ENCODE peak calls at places on chromosomes 13 and 19, in eight cellular contexts. One of them, this sample, is unnamed.

GRCh38 chr13:46679369-46680180 is 117.4 kb downstream of the ESD start:
- DNase-seq in IMR-90: peak; percentile 70
- DNase-seq in GM23338: no peak
- DNase-seq in fibroblast of lung: peak; percentile 76
- DNase-seq in cardiac muscle cell: peak; percentile 71
- DNase-seq in left ventricle myocardium inferior: no peak
- DNase-seq in Peyer's patch: peak; percentile 56
- DNase-seq in tibial nerve: no peak
- DNase-seq in this sample: no peak

GRCh38 chr19:22517496-22518411 is 95.6 kb upstream of the ZNF98 start:
- DNase-seq in Peyer's patch: no peak
- DNase-seq in cardiac muscle cell: no peak
- DNase-seq in GM23338: no peak
- DNase-seq in IMR-90: no peak
- DNase-seq in tibial nerve: no peak
- DNase-seq in fibroblast of lung: no peak
- DNase-seq in left ventricle myocardium inferior: no peak
- DNase-seq in this sample: no peak

GRCh38 chr19:50053119-50053518 is 27.3 kb downstream of the ZNF473 start:
- DNase-seq in left ventricle myocardium inferior: no peak
- DNase-seq in cardiac muscle cell: no peak
- DNase-seq in fibroblast of lung: no peak
- DNase-seq in Peyer's patch: no peak
- DNase-seq in GM23338: no peak
- DNase-seq in tibial nerve: no peak
- DNase-seq in IMR-90: no peak
- DNase-seq in this sample: no peak

GRCh38 chr19:12723383-12723642 is 419 bp downstream of the TNPO2 start:
- DNase-seq in fibroblast of lung: peak; percentile 14
- DNase-seq in left ventricle myocardium inferior: no peak
- DNase-seq in IMR-90: peak; percentile 12
- DNase-seq in cardiac muscle cell: no peak
- DNase-seq in tibial nerve: no peak
- DNase-seq in Peyer's patch: no peak
- DNase-seq in GM23338: peak; percentile 17
- DNase-seq in this sample: no peak

GRCh38 chr19:30379841-30380610 is 7.8 kb downstream of the ZNF536 start:
- DNase-seq in Peyer's patch: no peak
- DNase-seq in fibroblast of lung: no peak
- DNase-seq in cardiac muscle cell: no peak
- DNase-seq in tibial nerve: no peak
- DNase-seq in IMR-90: no peak
- DNase-seq in GM23338: no peak
- DNase-seq in left ventricle myocardium inferior: no peak
- DNase-seq in this sample: no peak

GRCh38 chr13:30373727-30374126 is 48.6 kb upstream of the UBE2L5 start:
- DNase-seq in fibroblast of lung: no peak
- DNase-seq in GM23338: no peak
- DNase-seq in left ventricle myocardium inferior: no peak
- DNase-seq in IMR-90: no peak
- DNase-seq in tibial nerve: no peak
- DNase-seq in Peyer's patch: peak; percentile 89
- DNase-seq in cardiac muscle cell: no peak
- DNase-seq in this sample: peak; percentile 70

GRCh38 chr19:52891336-52891735 is 6.1 kb downstream of the ZNF320 start:
- DNase-seq in tibial nerve: no peak
- DNase-seq in GM23338: no peak
- DNase-seq in cardiac muscle cell: no peak
- DNase-seq in fibroblast of lung: no peak
- DNase-seq in left ventricle myocardium inferior: no peak
- DNase-seq in Peyer's patch: no peak
- DNase-seq in IMR-90: no peak
- DNase-seq in this sample: no peak

GRCh38 chr19:28701491-28701890 is 511.5 kb downstream of the UQCRFS1 start:
- DNase-seq in tibial nerve: no peak
- DNase-seq in GM23338: no peak
- DNase-seq in fibroblast of lung: peak; percentile 9
- DNase-seq in left ventricle myocardium inferior: no peak
- DNase-seq in IMR-90: no peak
- DNase-seq in cardiac muscle cell: no peak
- DNase-seq in Peyer's patch: no peak
- DNase-seq in this sample: no peak

GRCh38 chr13:41213316-41213715 is 18.9 kb upstream of the KBTBD7 start:
- DNase-seq in IMR-90: no peak
- DNase-seq in Peyer's patch: no peak
- DNase-seq in cardiac muscle cell: no peak
- DNase-seq in tibial nerve: no peak
- DNase-seq in GM23338: no peak
- DNase-seq in fibroblast of lung: no peak
- DNase-seq in left ventricle myocardium inferior: no peak
- DNase-seq in this sample: no peak

GRCh38 chr19:58304748-58305064 is 471 bp upstream of the ERVK3-1 start:
- DNase-seq in tibial nerve: no peak
- DNase-seq in fibroblast of lung: no peak
- DNase-seq in Peyer's patch: no peak
- DNase-seq in left ventricle myocardium inferior: no peak
- DNase-seq in cardiac muscle cell: no peak
- DNase-seq in IMR-90: no peak
- DNase-seq in GM23338: peak; percentile 52
- DNase-seq in this sample: no peak

GRCh38 chr19:10334340-10335148 is 1.2 kb upstream of the RAVER1 start:
- DNase-seq in cardiac muscle cell: peak; percentile 98
- DNase-seq in left ventricle myocardium inferior: peak; percentile 94
- DNase-seq in GM23338: peak; percentile 95
- DNase-seq in tibial nerve: peak; percentile 92
- DNase-seq in IMR-90: peak; percentile 93
- DNase-seq in fibroblast of lung: peak; percentile 95
- DNase-seq in Peyer's patch: peak; percentile 61
- DNase-seq in this sample: no peak

GRCh38 chr19:42497492-42498226 is 30.6 kb downstream of the CEACAM1 start:
- DNase-seq in cardiac muscle cell: no peak
- DNase-seq in GM23338: no peak
- DNase-seq in fibroblast of lung: no peak
- DNase-seq in left ventricle myocardium inferior: no peak
- DNase-seq in Peyer's patch: no peak
- DNase-seq in tibial nerve: no peak
- DNase-seq in IMR-90: no peak
- DNase-seq in this sample: no peak

GRCh38 chr13:86193281-86193680 is 394.1 kb upstream of the SLITRK6 start:
- DNase-seq in IMR-90: no peak
- DNase-seq in cardiac muscle cell: no peak
- DNase-seq in tibial nerve: no peak
- DNase-seq in GM23338: no peak
- DNase-seq in left ventricle myocardium inferior: no peak
- DNase-seq in fibroblast of lung: peak; percentile 4
- DNase-seq in Peyer's patch: no peak
- DNase-seq in this sample: no peak

GRCh38 chr19:10010247-10010691 is at the start of gene COL5A3:
- DNase-seq in IMR-90: peak; percentile 58
- DNase-seq in tibial nerve: peak; percentile 43
- DNase-seq in fibroblast of lung: peak; percentile 70
- DNase-seq in GM23338: peak; percentile 72
- DNase-seq in left ventricle myocardium inferior: peak; percentile 76
- DNase-seq in cardiac muscle cell: peak; percentile 72
- DNase-seq in Peyer's patch: no peak
- DNase-seq in this sample: no peak

GRCh38 chr13:23995283-23996073 is 98.2 kb upstream of the C1QTNF9B start:
- DNase-seq in GM23338: no peak
- DNase-seq in fibroblast of lung: no peak
- DNase-seq in cardiac muscle cell: no peak
- DNase-seq in IMR-90: no peak
- DNase-seq in Peyer's patch: no peak
- DNase-seq in left ventricle myocardium inferior: no peak
- DNase-seq in tibial nerve: no peak
- DNase-seq in this sample: peak; percentile 38

GRCh38 chr19:46035986-46036744 is 4.6 kb downstream of the IGFL4 start:
- DNase-seq in cardiac muscle cell: no peak
- DNase-seq in IMR-90: no peak
- DNase-seq in left ventricle myocardium inferior: no peak
- DNase-seq in fibroblast of lung: no peak
- DNase-seq in GM23338: no peak
- DNase-seq in Peyer's patch: no peak
- DNase-seq in tibial nerve: no peak
- DNase-seq in this sample: no peak

GRCh38 chr13:51769455-51770127 is 34.4 kb downstream of the DHRS12 start:
- DNase-seq in left ventricle myocardium inferior: peak; percentile 73
- DNase-seq in fibroblast of lung: no peak
- DNase-seq in GM23338: no peak
- DNase-seq in cardiac muscle cell: peak; percentile 48
- DNase-seq in Peyer's patch: no peak
- DNase-seq in IMR-90: no peak
- DNase-seq in tibial nerve: peak; percentile 75
- DNase-seq in this sample: no peak

GRCh38 chr13:111347438-111347837 is 27.0 kb downstream of the TEX29 start:
- DNase-seq in left ventricle myocardium inferior: no peak
- DNase-seq in Peyer's patch: no peak
- DNase-seq in tibial nerve: no peak
- DNase-seq in GM23338: no peak
- DNase-seq in fibroblast of lung: no peak
- DNase-seq in cardiac muscle cell: no peak
- DNase-seq in IMR-90: no peak
- DNase-seq in this sample: no peak

GRCh38 chr19:57664269-57665127 is 4.2 kb upstream of the ZSCAN4 start:
- DNase-seq in fibroblast of lung: peak; percentile 52
- DNase-seq in Peyer's patch: no peak
- DNase-seq in IMR-90: peak; percentile 31
- DNase-seq in tibial nerve: no peak
- DNase-seq in left ventricle myocardium inferior: peak; percentile 66
- DNase-seq in cardiac muscle cell: peak; percentile 76
- DNase-seq in GM23338: peak; percentile 71
- DNase-seq in this sample: no peak

GRCh38 chr19:50003810-50004419 is 21.3 kb downstream of the VRK3 start:
- DNase-seq in IMR-90: peak; percentile 97
- DNase-seq in left ventricle myocardium inferior: no peak
- DNase-seq in fibroblast of lung: peak; percentile 95
- DNase-seq in Peyer's patch: no peak
- DNase-seq in tibial nerve: no peak
- DNase-seq in cardiac muscle cell: peak; percentile 96
- DNase-seq in GM23338: no peak
- DNase-seq in this sample: no peak

GRCh38 chr13:100454876-100455275 is 133.7 kb downstream of the GGACT start:
- DNase-seq in IMR-90: peak; percentile 54
- DNase-seq in Peyer's patch: no peak
- DNase-seq in fibroblast of lung: peak; percentile 27
- DNase-seq in left ventricle myocardium inferior: no peak
- DNase-seq in cardiac muscle cell: peak; percentile 45
- DNase-seq in tibial nerve: no peak
- DNase-seq in GM23338: no peak
- DNase-seq in this sample: no peak

GRCh38 chr19:2721570-2722540 is 683 bp upstream of the DIRAS1 start:
- DNase-seq in fibroblast of lung: no peak
- DNase-seq in cardiac muscle cell: no peak
- DNase-seq in Peyer's patch: no peak
- DNase-seq in GM23338: peak; percentile 55
- DNase-seq in tibial nerve: no peak
- DNase-seq in left ventricle myocardium inferior: no peak
- DNase-seq in IMR-90: no peak
- DNase-seq in this sample: no peak
- H3K27ac ChIP-seq in fibroblast of lung: no peak overlapping the region
- H3K27ac ChIP-seq in cardiac muscle cell: no peak overlapping the region
- H3K27ac ChIP-seq in Peyer's patch: no peak overlapping the region
- H3K27ac ChIP-seq in GM23338: no peak overlapping the region
- H3K27ac ChIP-seq in tibial nerve: no peak overlapping the region
- H3K27ac ChIP-seq in left ventricle myocardium inferior: peak overlapping the region; percentile 94
- H3K27ac ChIP-seq in IMR-90: no peak overlapping the region
- H3K27ac ChIP-seq in this sample: no peak overlapping the region

GRCh38 chr19:4597975-4598671 is 38.6 kb upstream of the SEMA6B start:
- DNase-seq in fibroblast of lung: no peak
- DNase-seq in tibial nerve: no peak
- DNase-seq in IMR-90: no peak
- DNase-seq in left ventricle myocardium inferior: no peak
- DNase-seq in Peyer's patch: no peak
- DNase-seq in GM23338: peak; percentile 87
- DNase-seq in cardiac muscle cell: peak; percentile 53
- DNase-seq in this sample: peak; percentile 35

GRCh38 chr19:4600893-4601292 is 38.4 kb upstream of the TNFAIP8L1 start:
- DNase-seq in tibial nerve: no peak
- DNase-seq in Peyer's patch: no peak
- DNase-seq in fibroblast of lung: no peak
- DNase-seq in left ventricle myocardium inferior: no peak
- DNase-seq in GM23338: no peak
- DNase-seq in IMR-90: no peak
- DNase-seq in cardiac muscle cell: no peak
- DNase-seq in this sample: no peak

GRCh38 chr19:4600082-4600481 is 39.2 kb upstream of the TNFAIP8L1 start:
- DNase-seq in fibroblast of lung: no peak
- DNase-seq in cardiac muscle cell: no peak
- DNase-seq in left ventricle myocardium inferior: no peak
- DNase-seq in IMR-90: no peak
- DNase-seq in tibial nerve: no peak
- DNase-seq in Peyer's patch: no peak
- DNase-seq in GM23338: no peak
- DNase-seq in this sample: no peak

GRCh38 chr19:4597278-4597974 is 37.9 kb upstream of the SEMA6B start:
- DNase-seq in fibroblast of lung: no peak
- DNase-seq in cardiac muscle cell: no peak
- DNase-seq in IMR-90: no peak
- DNase-seq in left ventricle myocardium inferior: no peak
- DNase-seq in GM23338: no peak
- DNase-seq in Peyer's patch: no peak
- DNase-seq in tibial nerve: no peak
- DNase-seq in this sample: no peak

DNA sequence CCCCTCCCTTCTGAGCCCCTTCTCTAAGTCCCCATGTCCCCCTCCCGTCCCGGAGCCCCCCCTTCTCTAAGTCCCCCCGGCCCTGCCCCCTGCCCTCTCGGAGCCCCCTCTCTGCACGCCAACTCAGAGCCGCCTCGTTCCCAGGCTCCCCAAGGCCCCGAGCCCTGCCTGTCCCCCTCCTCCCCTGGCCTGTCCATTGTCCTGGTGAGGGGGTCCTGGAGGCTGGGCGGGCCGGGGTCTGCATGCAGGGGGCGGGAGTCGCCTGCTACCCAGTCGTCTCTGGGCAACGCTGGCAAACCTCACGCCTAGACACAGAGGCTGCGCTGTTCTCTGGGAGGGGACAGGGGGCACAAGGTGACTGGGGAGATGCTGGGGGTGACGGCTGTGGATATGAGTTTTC is 39.2 kb upstream of the SEMA6B start:
- DNase-seq in IMR-90: no peak
- DNase-seq in Peyer's patch: no peak
- DNase-seq in tibial nerve: no peak
- DNase-seq in cardiac muscle cell: no peak
- DNase-seq in GM23338: peak; percentile 44
- DNase-seq in fibroblast of lung: no peak
- DNase-seq in left ventricle myocardium inferior: no peak
- DNase-seq in this sample: no peak
- H3K4me1 ChIP-seq in IMR-90: peaks cover 3% of the 10 kb centered on the region
- H3K4me1 ChIP-seq in Peyer's patch: no peaks in the 10 kb centered on the region
- H3K4me1 ChIP-seq in tibial nerve: no peaks in the 10 kb centered on the region
- H3K4me1 ChIP-seq in cardiac muscle cell: peaks cover 5% of the 10 kb centered on the region
- H3K4me1 ChIP-seq in GM23338: peaks cover 4% of the 10 kb centered on the region
- H3K4me1 ChIP-seq in fibroblast of lung: no peaks in the 10 kb centered on the region
- H3K4me1 ChIP-seq in left ventricle myocardium inferior: peaks cover 12% of the 10 kb centered on the region
- H3K4me1 ChIP-seq in this sample: peaks cover 16% of the 10 kb centered on the region

GRCh38 chr19:2552859-2553258 is 76.9 kb downstream of the GADD45B start:
- DNase-seq in fibroblast of lung: no peak
- DNase-seq in Peyer's patch: peak; percentile 65
- DNase-seq in GM23338: no peak
- DNase-seq in cardiac muscle cell: no peak
- DNase-seq in IMR-90: no peak
- DNase-seq in left ventricle myocardium inferior: peak; percentile 15
- DNase-seq in tibial nerve: no peak
- DNase-seq in this sample: peak; percentile 91
- H3K4me3 ChIP-seq in fibroblast of lung: no peak overlapping the region
- H3K4me3 ChIP-seq in Peyer's patch: peak overlapping the region; percentile 5
- H3K4me3 ChIP-seq in GM23338: no peak overlapping the region
- H3K4me3 ChIP-seq in cardiac muscle cell: no peak overlapping the region
- H3K4me3 ChIP-seq in IMR-90: no peak overlapping the region
- H3K4me3 ChIP-seq in left ventricle myocardium inferior: peak overlapping the region; percentile 35
- H3K4me3 ChIP-seq in tibial nerve: peak overlapping the region; percentile 20
- H3K4me3 ChIP-seq in this sample: peak overlapping the region; percentile 88

GRCh38 chr13:103303078-103303651 is 236.9 kb upstream of the SLC10A2 start:
- DNase-seq in Peyer's patch: no peak
- DNase-seq in cardiac muscle cell: no peak
- DNase-seq in fibroblast of lung: no peak
- DNase-seq in IMR-90: no peak
- DNase-seq in tibial nerve: no peak
- DNase-seq in GM23338: no peak
- DNase-seq in left ventricle myocardium inferior: no peak
- DNase-seq in this sample: no peak
- H3K27ac ChIP-seq in Peyer's patch: no peak overlapping the region
- H3K27ac ChIP-seq in cardiac muscle cell: no peak overlapping the region
- H3K27ac ChIP-seq in fibroblast of lung: no peak overlapping the region
- H3K27ac ChIP-seq in IMR-90: no peak overlapping the region
- H3K27ac ChIP-seq in tibial nerve: no peak overlapping the region
- H3K27ac ChIP-seq in GM23338: no peak overlapping the region
- H3K27ac ChIP-seq in left ventricle myocardium inferior: no peak overlapping the region
- H3K27ac ChIP-seq in this sample: no peak overlapping the region